ENCODE peak calls at places on chromosomes 4 and X, in six cellular contexts. I is lung, C is endodermal cell, A is adrenal gland, B is cardiac fibroblast, X is cardiac muscle cell. Z is an unnamed sample.

GRCh38 chr4:86508436-86508835 is 85.7 kb upstream of the PTPN13 start:
- DNase-seq in I (no peak), C (no peak), A (no peak), B (peak), X (no peak), Z (no peak)

GRCh38 chr4:80781436-80781835 is 249.1 kb upstream of the BMP3 start:
- DNase-seq in I (no peak), C (no peak), A (no peak), B (no peak), X (no peak), Z (no peak)

GRCh38 chrX:2642791-2643190 is 48.3 kb upstream of the CD99 start:
- DNase-seq in I (no peak), C (no peak), A (no peak), B (no peak), X (no peak), Z (no peak)

GRCh38 chr4:4663028-4663427 is 121.2 kb upstream of the STX18 start:
- DNase-seq in I (no peak), C (no peak), A (no peak), B (no peak), X (peak), Z (no peak)

GRCh38 chrX:54087661-54088060 is 43.4 kb upstream of the PHF8 start:
- DNase-seq in I (no peak), C (no peak), A (no peak), B (no peak), X (no peak), Z (no peak)

GRCh38 chr4:20838476-20838875 is 138.2 kb downstream of the PACRGL start:
- DNase-seq in I (no peak), C (no peak), A (no peak), B (no peak), X (no peak), Z (no peak)

GRCh38 chrX:17521871-17522693 is 147.1 kb downstream of the NHS start:
- DNase-seq in I (no peak), C (peak), A (no peak), B (peak), X (peak), Z (no peak)

GRCh38 chrX:13898084-13898483 is 81.2 kb upstream of the GPM6B start:
- DNase-seq in I (no peak), C (peak), A (no peak), B (peak), X (peak), Z (no peak)

GRCh38 chr4:154781983-154782293 is 866 bp downstream of the RBM46 start:
- DNase-seq in I (no peak), C (no peak), A (no peak), B (no peak), X (no peak), Z (peak)

GRCh38 chr4:30380404-30380998 is 339.7 kb upstream of the PCDH7 start:
- DNase-seq in I (no peak), C (peak), A (peak), B (peak), X (peak), Z (no peak)

GRCh38 chr4:8910100-8910821 is 38.6 kb upstream of the HMX1 start:
- DNase-seq in I (no peak), C (peak), A (no peak), B (no peak), X (no peak), Z (peak)

GRCh38 chr4:179124419-179124818 is 1682.2 kb upstream of the AGA start:
- DNase-seq in I (no peak), C (no peak), A (no peak), B (no peak), X (no peak), Z (no peak)

GRCh38 chr4:73603307-73603710 is 16.9 kb downstream of the RASSF6 start:
- DNase-seq in I (no peak), C (no peak), A (no peak), B (peak), X (peak), Z (no peak)

GRCh38 chr4:100872811-100873210 is 355.0 kb upstream of the EMCN start:
- DNase-seq in I (no peak), C (no peak), A (no peak), B (no peak), X (no peak), Z (no peak)

GRCh38 chr4:145132521-145133098 is 34.5 kb downstream of the ABCE1 start:
- DNase-seq in I (no peak), C (no peak), A (no peak), B (peak), X (peak), Z (no peak)

GRCh38 chr4:38195911-38196310 is 235.7 kb downstream of the PTTG2 start:
- DNase-seq in I (no peak), C (no peak), A (no peak), B (no peak), X (no peak), Z (no peak)

GRCh38 chr4:11042760-11043159 is 358.2 kb upstream of the CLNK start:
- DNase-seq in I (no peak), C (no peak), A (no peak), B (no peak), X (no peak), Z (no peak)

GRCh38 chr4:38743866-38744265 is 38.9 kb downstream of the TLR10 start:
- DNase-seq in I (no peak), C (no peak), A (no peak), B (peak), X (peak), Z (no peak)

GRCh38 chrX:47316276-47317025 is 53.9 kb upstream of the ZNF157 start:
- DNase-seq in I (no peak), C (peak), A (peak), B (peak), X (peak), Z (no peak)

GRCh38 chrX:37347420-37347819 is 1.7 kb upstream of the PRRG1 start:
- DNase-seq in I (no peak), C (no peak), A (no peak), B (peak), X (peak), Z (no peak)

GRCh38 chrX:108307408-108308085 is 130.7 kb downstream of the COL4A6 start:
- DNase-seq in I (peak), C (no peak), A (no peak), B (peak), X (peak), Z (no peak)

GRCh38 chr4:2250003-2250763 is 8.3 kb upstream of the HAUS3 start:
- DNase-seq in I (peak), C (no peak), A (no peak), B (no peak), X (no peak), Z (peak)

GRCh38 chr4:15690020-15690809 is 8.6 kb downstream of the FAM200B start:
- DNase-seq in I (no peak), C (peak), A (no peak), B (peak), X (peak), Z (no peak)

GRCh38 chr4:126361287-126361686 is 1046.5 kb downstream of the FAT4 start:
- DNase-seq in I (no peak), C (peak), A (no peak), B (no peak), X (no peak), Z (no peak)

GRCh38 chrX:148133099-148133725 is 152.1 kb downstream of the FMR1NB start:
- DNase-seq in I (no peak), C (no peak), A (no peak), B (peak), X (peak), Z (no peak)

GRCh38 chr4:140395668-140396067 is 22.2 kb downstream of the SCOC start:
- DNase-seq in I (no peak), C (no peak), A (no peak), B (no peak), X (no peak), Z (no peak)
- TF ChIP-seq CTCF in I (no peak), C (peak), A (no peak), B (no peak), X (no peak), Z (no peak)

GRCh38 chrX:152912641-152913040 is 14.8 kb downstream of the ZNF185 start:
- DNase-seq in I (no peak), C (no peak), A (no peak), B (no peak), X (no peak), Z (no peak)

GRCh38 chrX:152912121-152912520 is 14.3 kb downstream of the ZNF185 start:
- DNase-seq in I (no peak), C (no peak), A (no peak), B (no peak), X (no peak), Z (no peak)

GRCh38 chrX:152915541-152916241 is 17.8 kb downstream of the ZNF185 start:
- DNase-seq in I (no peak), C (peak), A (peak), B (peak), X (peak), Z (no peak)

GRCh38 chrX:152913915-152914314 is 16.0 kb downstream of the ZNF185 start:
- DNase-seq in I (no peak), C (no peak), A (no peak), B (no peak), X (no peak), Z (no peak)

GRCh38 chrX:152913354-152913753 is 15.5 kb downstream of the ZNF185 start:
- DNase-seq in I (no peak), C (no peak), A (no peak), B (no peak), X (no peak), Z (no peak)
- TF ChIP-seq CTCF in I (no peak), C (no peak), A (no peak), B (no peak), X (no peak), Z (no peak)

DNA sequence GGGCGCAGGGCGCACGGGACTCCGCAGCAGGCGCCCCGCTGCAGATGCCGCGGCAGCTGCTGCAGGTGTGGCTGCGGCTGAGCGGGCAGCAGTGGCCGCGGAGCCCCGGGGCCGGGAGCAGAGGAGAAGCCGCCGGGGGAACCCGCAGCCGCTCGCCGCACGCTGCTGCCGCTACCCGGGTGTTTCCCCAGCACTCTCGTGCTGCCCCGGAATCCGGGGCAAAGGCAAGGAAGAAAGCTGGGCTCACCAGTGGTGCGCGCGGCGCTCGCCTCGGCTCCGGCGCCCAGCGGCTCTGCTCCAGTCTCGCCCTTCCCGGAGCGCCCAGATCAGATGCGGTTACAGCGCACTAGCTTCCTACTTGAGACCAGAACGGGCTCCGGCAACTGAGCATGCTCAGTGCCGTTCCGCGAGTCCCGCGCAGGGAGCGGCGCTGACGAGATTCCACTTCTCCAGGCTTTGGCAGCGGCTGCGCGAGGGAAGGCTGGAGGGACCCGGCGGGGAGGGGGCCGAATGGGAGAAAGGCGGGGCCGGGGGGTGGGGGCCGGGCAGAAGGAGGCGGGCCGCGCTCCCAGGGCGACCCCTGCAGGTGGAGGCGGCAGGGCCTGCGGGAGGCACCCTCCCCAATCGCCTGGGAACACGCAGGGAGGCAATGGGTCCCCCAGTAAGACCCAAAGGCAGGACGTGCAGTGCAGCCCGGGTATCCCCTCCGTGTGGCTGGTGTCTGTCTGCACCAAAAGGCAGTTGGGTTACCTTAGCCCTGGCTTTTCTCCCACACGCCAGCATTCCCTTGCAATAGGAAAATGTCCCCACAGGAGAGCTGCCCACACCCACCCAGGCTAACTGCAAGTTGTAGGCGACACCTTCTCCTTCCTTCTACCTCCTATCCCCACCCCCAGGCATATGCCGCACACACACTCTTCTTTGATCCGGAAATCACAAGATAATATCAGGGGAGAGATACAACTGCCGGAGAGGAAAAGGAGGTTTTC is at the start of gene APBB2:
- DNase-seq in I (peak), C (peak), A (peak), B (peak), X (peak), Z (peak)
- TF ChIP-seq CTCF in I (peak), C (peak), A (peak), B (peak), X (peak), Z (peak)

GRCh38 chrX:136272325-136272724 is 21.1 kb upstream of the MAP7D3 start:
- DNase-seq in I (no peak), C (no peak), A (no peak), B (no peak), X (no peak), Z (no peak)
- TF ChIP-seq CTCF in I (no peak), C (peak), A (no peak), B (no peak), X (peak), Z (no peak)

GRCh38 chrX:30488092-30488491 is 89.5 kb downstream of the TASL start:
- DNase-seq in I (no peak), C (no peak), A (no peak), B (peak), X (peak), Z (no peak)
- TF ChIP-seq CTCF in I (no peak), C (peak), A (no peak), B (peak), X (peak), Z (no peak)

GRCh38 chrX:139200346-139200745 is 330.2 kb upstream of the F9 start:
- DNase-seq in I (no peak), C (no peak), A (no peak), B (no peak), X (no peak), Z (no peak)
- TF ChIP-seq CTCF in I (no peak), C (no peak), A (no peak), B (no peak), X (no peak), Z (no peak)

DNA sequence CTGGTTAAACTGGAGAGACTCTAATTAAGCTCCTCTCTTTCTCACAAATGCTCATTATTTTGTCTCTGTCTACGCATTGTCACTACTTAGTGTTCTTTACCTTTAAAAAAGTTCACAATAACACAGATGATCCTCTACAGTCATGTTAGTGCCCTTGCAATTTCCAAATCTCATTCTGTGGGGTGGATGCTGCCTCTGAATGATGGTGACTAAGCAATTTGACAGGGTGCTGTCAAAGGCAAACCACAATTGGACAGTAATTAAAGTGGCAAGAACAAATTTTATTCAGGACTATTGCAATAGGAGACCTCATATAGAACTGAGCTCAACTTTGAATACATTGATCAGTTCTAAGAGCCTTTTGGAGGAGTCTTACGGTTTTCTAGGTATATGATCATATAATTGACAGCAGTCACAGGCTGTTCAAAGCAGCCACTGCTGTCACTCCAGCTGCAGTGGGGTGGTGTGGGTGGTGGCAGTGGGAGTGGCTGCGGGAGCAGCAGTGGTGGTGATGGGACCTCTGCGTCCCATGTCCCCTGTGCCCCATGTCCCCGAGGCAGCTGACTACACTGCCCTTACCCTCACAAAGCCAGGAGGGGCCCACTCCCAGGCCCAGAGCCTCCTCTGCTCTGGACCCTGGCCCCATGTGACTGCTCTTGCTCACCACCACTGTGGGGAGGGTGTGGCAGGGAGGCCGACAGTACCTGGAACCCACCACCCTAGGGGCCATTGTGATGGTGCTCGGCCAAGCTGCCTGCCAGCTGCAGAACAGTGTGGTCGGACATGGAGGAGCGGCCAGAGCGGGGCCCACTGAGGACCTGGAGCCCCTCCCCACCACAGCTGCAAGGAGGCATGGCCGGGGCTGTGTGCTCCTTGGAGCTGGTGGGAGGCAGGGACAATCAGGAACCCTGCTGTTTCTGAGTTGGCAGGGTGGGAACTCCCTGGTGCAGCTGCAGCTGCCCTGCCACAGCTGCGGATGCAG is 30.4 kb upstream of the PAGE1 start:
- DNase-seq in I (no peak), C (no peak), A (no peak), B (no peak), X (no peak), Z (no peak)
- TF ChIP-seq CTCF in I (no peak), C (no peak), A (no peak), B (no peak), X (no peak), Z (no peak)

GRCh38 chrX:1325515-1326116 is 11.0 kb upstream of the IL3RA start:
- DNase-seq in I (no peak), C (no peak), A (no peak), B (no peak), X (no peak), Z (peak)

GRCh38 chrX:1327651-1328304 is 8.8 kb upstream of the IL3RA start:
- DNase-seq in I (no peak), C (no peak), A (no peak), B (no peak), X (no peak), Z (peak)

GRCh38 chrX:1321689-1322088 is 14.9 kb upstream of the IL3RA start:
- DNase-seq in I (no peak), C (no peak), A (no peak), B (no peak), X (no peak), Z (peak)

GRCh38 chrX:1322393-1322792 is 14.2 kb upstream of the IL3RA start:
- DNase-seq in I (no peak), C (no peak), A (no peak), B (no peak), X (no peak), Z (peak)

GRCh38 chrX:1323315-1323714 is 13.3 kb upstream of the IL3RA start:
- DNase-seq in I (peak), C (peak), A (peak), B (peak), X (no peak), Z (peak)
- TF ChIP-seq CTCF in I (peak), C (peak), A (peak), B (peak), X (no peak), Z (peak)

DNA sequence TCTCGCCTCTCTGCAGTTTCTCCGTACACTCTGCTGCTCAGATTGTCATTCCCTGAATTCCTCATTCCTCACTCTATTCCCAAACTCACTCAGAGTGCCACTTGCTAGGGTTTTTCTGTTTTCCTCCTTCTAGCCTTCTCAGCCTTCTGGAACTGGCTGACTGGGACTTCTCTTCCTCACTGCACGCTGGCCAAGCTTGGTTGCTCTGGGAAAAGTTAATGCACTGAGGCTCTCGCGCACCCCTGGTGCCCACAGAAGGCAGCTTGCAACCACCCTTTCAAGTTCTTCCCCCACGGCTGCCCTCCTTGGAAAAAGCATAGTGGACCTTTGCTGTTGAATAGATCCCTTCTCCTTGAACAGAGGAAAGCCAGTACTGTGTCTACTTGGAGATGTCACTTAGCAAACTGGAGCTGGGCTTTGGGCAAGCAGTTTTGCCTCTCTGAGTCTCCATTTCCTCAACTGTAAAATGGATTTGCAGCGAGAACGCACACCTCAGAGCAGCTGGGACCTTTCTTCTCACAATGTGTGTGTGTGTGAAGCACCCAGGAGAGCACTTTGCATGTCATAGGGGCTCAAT is 6.0 kb upstream of the CCKAR start:
- DNase-seq in I (no peak), C (no peak), A (no peak), B (no peak), X (no peak), Z (no peak)
- TF ChIP-seq CTCF in I (no peak), C (peak), A (no peak), B (peak), X (no peak), Z (no peak)

GRCh38 chrX:5876984-5877655 is 351.5 kb downstream of the NLGN4X start:
- DNase-seq in I (peak), C (peak), A (no peak), B (no peak), X (no peak), Z (no peak)
- TF ChIP-seq CTCF in I (peak), C (peak), A (no peak), B (no peak), X (no peak), Z (peak)